ENCODE peak calls at places on chromosomes 12 and 14, in four cellular contexts. G is foreskin fibroblast, Y is tibial nerve, Z is PC-3. X is an unnamed sample.

GRCh38 chr12:50103767-50104321 is at the start of gene GPD1:
- DNase-seq in G (no peak), Y (peak), Z (peak), X (no peak)

GRCh38 chr12:55726911-55727310 is 1.9 kb downstream of the CD63 start:
- DNase-seq in G (no peak), Y (no peak), Z (no peak), X (no peak)

GRCh38 chr12:52062167-52063080 is 7.4 kb upstream of the ATG101 start:
- DNase-seq in G (no peak), Y (no peak), Z (no peak), X (no peak)

GRCh38 chr12:96371138-96371786 is 29.0 kb downstream of the CDK17 start:
- DNase-seq in G (no peak), Y (no peak), Z (no peak), X (no peak)

GRCh38 chr12:121939992-121940766 is 21.8 kb downstream of the CFAP251 start:
- DNase-seq in G (no peak), Y (no peak), Z (no peak), X (no peak)

GRCh38 chr14:90758959-90759358 is 57.3 kb downstream of the TTC7B start:
- DNase-seq in G (peak), Y (peak), Z (no peak), X (no peak)

GRCh38 chr12:1670244-1670814 is 20.5 kb upstream of the ADIPOR2 start:
- DNase-seq in G (no peak), Y (no peak), Z (no peak), X (no peak)

GRCh38 chr14:52801014-52801708 is 9.8 kb upstream of the GNPNAT1 start:
- DNase-seq in G (peak), Y (no peak), Z (peak), X (no peak)

GRCh38 chr12:11539156-11539555 is 110.3 kb upstream of the ETV6 start:
- DNase-seq in G (no peak), Y (no peak), Z (no peak), X (no peak)

GRCh38 chr14:30389134-30389900 is 169.6 kb upstream of the G2E3 start:
- DNase-seq in G (peak), Y (no peak), Z (peak), X (no peak)

GRCh38 chr12:12822886-12823285 is 9.7 kb downstream of the DDX47 start:
- DNase-seq in G (no peak), Y (no peak), Z (no peak), X (no peak)

GRCh38 chr12:96356831-96357230 is 43.4 kb downstream of the CDK17 start:
- DNase-seq in G (no peak), Y (no peak), Z (no peak), X (no peak)

GRCh38 chr12:25924535-25925001 is 33.9 kb upstream of the RASSF8 start:
- DNase-seq in G (peak), Y (no peak), Z (peak), X (peak)

GRCh38 chr12:106300761-106301160 is 1.8 kb upstream of the TCP11L2 start:
- DNase-seq in G (no peak), Y (no peak), Z (peak), X (no peak)

GRCh38 chr14:77024171-77024627 is 4.3 kb downstream of the IRF2BPL start:
- DNase-seq in G (no peak), Y (no peak), Z (peak), X (no peak)

GRCh38 chr14:105416671-105417070 is 3.0 kb upstream of the MTA1 start:
- DNase-seq in G (no peak), Y (no peak), Z (no peak), X (no peak)

GRCh38 chr14:72892879-72893635 is 844 bp downstream of the DPF3 start:
- DNase-seq in G (no peak), Y (no peak), Z (peak), X (no peak)

GRCh38 chr12:117881517-117881916 is 87.3 kb downstream of the KSR2 start:
- DNase-seq in G (no peak), Y (no peak), Z (no peak), X (no peak)

GRCh38 chr14:50762001-50762930 is 68.7 kb downstream of the NIN start:
- DNase-seq in G (peak), Y (no peak), Z (peak), X (no peak)

GRCh38 chr12:122133192-122133950 is 40.6 kb downstream of the IL31 start:
- DNase-seq in G (no peak), Y (no peak), Z (no peak), X (no peak)

GRCh38 chr12:43795716-43796282 is 10.3 kb downstream of the TWF1 start:
- DNase-seq in G (no peak), Y (no peak), Z (peak), X (no peak)

GRCh38 chr12:99146185-99146584 is 501.1 kb downstream of the APAF1 start:
- DNase-seq in G (no peak), Y (no peak), Z (no peak), X (no peak)

GRCh38 chr14:101367421-101368261 is 193.7 kb upstream of the DIO3 start:
- DNase-seq in G (no peak), Y (no peak), Z (no peak), X (no peak)

GRCh38 chr12:109523504-109523903 is 46.1 kb downstream of the UBE3B start:
- DNase-seq in G (no peak), Y (no peak), Z (no peak), X (no peak)

GRCh38 chr12:54974281-54974680 is 10.3 kb downstream of the TESPA1 start:
- DNase-seq in G (no peak), Y (no peak), Z (no peak), X (no peak)

GRCh38 chr12:129520736-129521135 is 383.1 kb downstream of the TMEM132D start:
- DNase-seq in G (no peak), Y (no peak), Z (peak), X (no peak)

GRCh38 chr14:39174560-39175444 is at the start of gene PNN:
- DNase-seq in G (peak), Y (peak), Z (peak), X (peak)

DNA sequence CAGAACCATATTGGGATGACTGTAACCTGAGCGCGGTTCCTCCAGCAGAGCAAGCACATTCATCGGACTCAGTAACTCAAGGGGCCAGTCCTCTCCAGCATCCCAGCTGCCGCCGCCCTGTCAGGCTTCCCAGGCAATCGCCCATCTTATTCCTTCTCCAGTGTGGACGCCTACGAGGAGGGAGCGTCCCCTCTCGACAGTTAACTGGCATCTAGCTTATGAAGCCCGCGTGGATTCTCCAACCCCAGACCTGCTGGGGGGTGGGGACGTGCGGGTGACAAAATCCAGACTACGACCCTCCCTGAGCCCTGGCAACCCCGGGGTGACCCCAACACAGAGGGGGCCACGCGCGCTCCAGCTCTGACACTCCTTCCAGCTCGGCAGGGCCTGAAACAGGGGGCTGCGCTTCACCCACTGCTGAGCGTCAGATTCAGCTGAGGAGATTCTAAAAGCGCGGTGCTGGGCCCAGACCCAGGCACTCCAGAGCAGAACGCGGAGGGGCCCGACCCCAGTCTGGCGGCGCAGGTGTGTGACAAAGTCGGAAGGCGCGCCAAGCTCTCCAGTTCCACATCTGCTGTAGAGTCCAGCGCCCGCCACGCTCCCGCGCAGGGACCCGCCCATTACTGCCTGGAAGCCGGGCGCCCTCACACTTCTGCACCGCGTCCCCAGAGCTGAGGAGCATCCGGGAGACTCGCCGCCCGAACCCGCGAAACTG is 43.9 kb upstream of the ESR2 start:
- DNase-seq in G (peak), Y (no peak), Z (peak), X (no peak)
- TF ChIP-seq CTCF in G (peak), Y (no peak), Z (peak), X (no peak)

GRCh38 chr12:100919116-100919515 is 124.5 kb downstream of the ANO4 start:
- DNase-seq in G (no peak), Y (no peak), Z (no peak), X (no peak)

GRCh38 chr12:100908501-100908900 is 113.9 kb downstream of the ANO4 start:
- DNase-seq in G (peak), Y (no peak), Z (no peak), X (peak)

DNA sequence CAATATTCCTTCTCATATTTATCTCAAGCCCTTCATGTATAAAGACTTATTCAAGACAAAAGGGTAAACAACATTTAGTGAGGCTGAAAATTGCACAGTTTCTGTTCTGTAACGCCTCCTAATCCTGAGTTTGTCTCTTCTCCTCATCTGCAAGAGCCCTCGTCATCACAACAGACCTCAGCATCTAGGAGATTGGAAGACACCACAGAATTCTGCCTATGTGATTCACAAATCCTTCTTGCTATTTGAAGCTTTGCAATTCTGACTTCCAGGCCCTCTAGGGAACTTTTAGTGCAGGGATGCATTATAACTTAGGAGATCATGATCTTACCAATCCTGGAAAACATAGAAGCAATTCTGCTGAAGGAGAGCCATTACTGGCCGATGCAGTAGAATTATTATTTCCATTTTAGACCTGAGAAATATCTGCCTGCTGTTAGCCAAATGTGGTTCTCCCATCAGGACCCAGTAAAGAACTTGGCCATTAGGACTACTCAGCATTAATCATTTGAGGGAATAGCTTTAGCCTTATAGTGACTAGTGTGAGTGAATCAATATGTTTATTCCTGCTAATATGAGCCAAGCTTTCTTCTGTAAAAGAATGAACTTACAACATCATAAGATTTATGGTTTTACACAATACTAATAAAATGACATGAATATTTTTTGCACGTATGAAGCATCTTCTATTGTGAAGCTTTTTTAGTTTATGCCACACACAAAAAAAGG is 119.5 kb downstream of the ANO4 start:
- DNase-seq in G (no peak), Y (no peak), Z (no peak), X (peak)
- H3K4me3 ChIP-seq in G (no peak), Y (no peak), Z (no peak), X (no peak)

GRCh38 chr14:95855606-95856005 is 21.0 kb upstream of the TUNAR start:
- DNase-seq in G (no peak), Y (no peak), Z (no peak), X (no peak)

GRCh38 chr14:95849761-95850160 is 26.9 kb upstream of the TUNAR start:
- DNase-seq in G (no peak), Y (no peak), Z (no peak), X (no peak)

DNA sequence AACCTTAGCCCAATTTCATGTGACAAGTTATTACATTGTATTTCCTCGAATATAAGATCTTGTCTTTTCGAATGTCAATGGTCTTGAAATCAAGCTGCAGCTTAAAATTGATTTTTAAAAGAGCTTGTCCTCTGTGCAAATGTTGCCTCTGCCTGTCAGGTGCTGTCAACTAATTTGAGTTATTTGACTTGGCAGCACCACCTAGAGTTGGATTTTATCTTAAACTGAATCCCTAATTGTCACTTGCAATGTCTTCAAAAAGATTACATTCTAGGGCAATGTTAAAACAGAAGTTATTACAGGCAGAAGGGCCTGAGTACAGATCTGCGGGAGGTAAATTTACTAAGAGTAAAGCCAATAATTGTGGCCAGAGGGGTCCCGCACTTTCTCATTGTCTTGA is 26.2 kb upstream of the TUNAR start:
- DNase-seq in G (no peak), Y (no peak), Z (no peak), X (no peak)
- TF ChIP-seq CTCF in G (no peak), Y (no peak), Z (no peak), X (no peak)

DNA sequence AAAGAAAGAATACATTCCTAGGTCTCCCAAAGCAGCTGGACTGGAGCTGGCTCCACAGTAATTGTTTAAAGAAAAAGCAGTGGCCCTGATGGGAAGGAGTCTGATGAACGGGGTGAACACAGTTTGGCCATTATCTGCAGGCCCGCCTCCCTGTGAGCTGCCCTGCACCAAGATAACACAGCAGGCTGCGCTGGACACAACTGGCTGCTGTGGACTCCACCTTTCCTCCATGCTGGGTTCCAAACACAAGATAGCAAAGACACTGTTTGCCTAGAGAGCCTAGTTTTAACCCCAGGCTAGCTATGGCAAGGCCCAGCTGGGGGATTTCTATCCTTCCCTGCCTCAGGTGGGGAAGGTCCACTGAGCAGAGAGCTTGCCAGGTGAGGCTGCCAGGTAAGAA is 34.6 kb downstream of the ZFP36L1 start:
- DNase-seq in G (no peak), Y (no peak), Z (no peak), X (no peak)
- H3K4me3 ChIP-seq in G (no peak), Y (no peak), Z (no peak), X (no peak)